ENCODE peak calls at places on chromosome 13, in eight cellular contexts. K is activated CD8-positive, alpha-beta memory T cell treated with anti-CD3 and anti-CD28 coated beads for 4 hours; P is stimulated activated CD4-positive, alpha-beta T cell treated with anti-CD3 and anti-CD28 coated beads, Interleukin-1b, Interleukin-23, amount 100 ng/mL, for 4 hours; Y is AG08396; E is RPMI7951; T is GM23338; I is WTC11; S is uterus. C is an unnamed sample.

GRCh38 chr13:31945202-31945978 is 86.2 kb upstream of the FRY start:
- DNase-seq in K (no peak), P (no peak), Y (peak; percentile 42), E (peak; percentile 74), T (peak; percentile 66), I (no peak), S (peak; percentile 30), C (peak; percentile 92)

GRCh38 chr13:58855283-58855682 is 1223.7 kb downstream of the PCDH17 start:
- DNase-seq in K (no peak), P (no peak), Y (no peak), E (no peak), T (no peak), I (no peak), S (no peak), C (no peak)

GRCh38 chr13:109785141-109785891 is 1.1 kb downstream of the IRS2 start:
- DNase-seq in K (no peak), P (no peak), Y (peak; percentile 45), E (peak; percentile 37), T (peak; percentile 50), I (peak; percentile 52), S (peak; percentile 46), C (peak; percentile 59)

GRCh38 chr13:38606697-38607096 is 80.2 kb upstream of the FREM2 start:
- DNase-seq in K (no peak), P (no peak), Y (no peak), E (no peak), T (no peak), I (no peak), S (no peak), C (no peak)

GRCh38 chr13:20461481-20461859 is 64.2 kb downstream of the CRYL1 start:
- DNase-seq in K (no peak), P (no peak), Y (peak; percentile 29), E (peak; percentile 40), T (no peak), I (no peak), S (no peak), C (peak; percentile 19)

GRCh38 chr13:102772042-102772425 is 1.6 kb downstream of the TEX30 start:
- DNase-seq in K (no peak), P (no peak), Y (no peak), E (no peak), T (no peak), I (no peak), S (no peak), C (no peak)

GRCh38 chr13:45361596-45362206 is 20.7 kb upstream of the TPT1 start:
- DNase-seq in K (no peak), P (no peak), Y (peak; percentile 39), E (peak; percentile 51), T (no peak), I (no peak), S (no peak), C (no peak)

GRCh38 chr13:60267498-60268202 is 103.9 kb upstream of the DIAPH3 start:
- DNase-seq in K (no peak), P (no peak), Y (no peak), E (peak; percentile 10), T (peak; percentile 79), I (peak; percentile 45), S (no peak), C (peak; percentile 7)

GRCh38 chr13:112220296-112220875 is 153.4 kb downstream of the SOX1 start:
- DNase-seq in K (no peak), P (no peak), Y (no peak), E (no peak), T (no peak), I (no peak), S (no peak), C (no peak)

C was measured in myocyte.